ENCODE peak calls at places on chromosomes 5 and 9, in six cellular contexts. K is cardiac fibroblast; U is B cell; I is heart right ventricle; E is CD4-positive, alpha-beta T cell; F is DND-41. Z is an unnamed sample.

GRCh38 chr5:179322071-179323025 is 22.9 kb downstream of the ADAMTS2 start:
- DNase-seq in U (no peak), F (no peak), E (no peak), K (no peak), I (peak), Z (no peak)

GRCh38 chr5:169705322-169705721 is 68.2 kb downstream of the DOCK2 start:
- DNase-seq in U (peak), K (no peak), E (no peak), I (no peak), F (no peak), Z (no peak)

GRCh38 chr9:404229-404628 is 189.6 kb downstream of the DOCK8 start:
- DNase-seq in I (no peak), F (no peak), E (no peak), U (no peak), K (no peak), Z (no peak)

GRCh38 chr5:110784901-110785300 is 46.1 kb downstream of the SLC25A46 start:
- DNase-seq in U (no peak), E (no peak), I (no peak), F (no peak), K (peak), Z (no peak)

GRCh38 chr9:84668204-84669007 is 1.1 kb upstream of the NTRK2 start:
- DNase-seq in K (peak), I (peak), F (no peak), E (no peak), U (peak), Z (peak)

GRCh38 chr5:77630246-77631165 is 8.0 kb downstream of the OTP start:
- DNase-seq in E (peak), F (no peak), I (peak), U (peak), K (no peak), Z (no peak)

GRCh38 chr9:37453827-37454226 is 11.4 kb downstream of the ZBTB5 start:
- DNase-seq in E (no peak), U (no peak), F (no peak), I (no peak), K (no peak), Z (no peak)

GRCh38 chr9:76044420-76044819 is 153.9 kb downstream of the PCSK5 start:
- DNase-seq in K (peak), F (no peak), U (no peak), E (no peak), I (no peak), Z (no peak)

GRCh38 chr5:16666861-16667481 is 50.2 kb upstream of the RETREG1 start:
- DNase-seq in K (peak), U (peak), F (no peak), I (peak), E (peak), Z (no peak)

GRCh38 chr9:95218790-95219189 is 98.7 kb downstream of the FANCC start:
- DNase-seq in I (no peak), F (no peak), E (no peak), K (no peak), U (no peak), Z (no peak)

GRCh38 chr5:59067976-59068651 is 485.2 kb downstream of the RAB3C start:
- DNase-seq in K (peak), E (no peak), I (no peak), U (no peak), F (no peak), Z (no peak)

GRCh38 chr9:99859395-99859980 is 37.8 kb downstream of the NR4A3 start:
- DNase-seq in E (no peak), I (no peak), U (no peak), K (peak), F (no peak), Z (no peak)

GRCh38 chr5:171622010-171622409 is 163.6 kb upstream of the SMIM23 start:
- DNase-seq in F (no peak), U (no peak), E (no peak), I (no peak), K (no peak), Z (no peak)

GRCh38 chr9:96242829-96243228 is 59.1 kb downstream of the HSD17B3 start:
- DNase-seq in F (no peak), U (no peak), K (no peak), E (no peak), I (no peak), Z (no peak)

GRCh38 chr9:109228093-109228642 is 61.1 kb upstream of the FRRS1L start:
- DNase-seq in F (no peak), I (no peak), K (no peak), U (no peak), E (no peak), Z (no peak)

GRCh38 chr9:76650692-76651091 is 113.5 kb upstream of the PCA3 start:
- DNase-seq in K (no peak), I (no peak), E (no peak), U (no peak), F (peak), Z (no peak)

GRCh38 chr5:146441896-146442295 is 5.2 kb upstream of the TCERG1 start:
- DNase-seq in U (no peak), K (peak), E (no peak), F (no peak), I (no peak), Z (no peak)

GRCh38 chr5:134874831-134875655 is 872 bp downstream of the TXNDC15 start:
- DNase-seq in I (peak), F (peak), E (peak), U (peak), K (peak), Z (peak)

DNA sequence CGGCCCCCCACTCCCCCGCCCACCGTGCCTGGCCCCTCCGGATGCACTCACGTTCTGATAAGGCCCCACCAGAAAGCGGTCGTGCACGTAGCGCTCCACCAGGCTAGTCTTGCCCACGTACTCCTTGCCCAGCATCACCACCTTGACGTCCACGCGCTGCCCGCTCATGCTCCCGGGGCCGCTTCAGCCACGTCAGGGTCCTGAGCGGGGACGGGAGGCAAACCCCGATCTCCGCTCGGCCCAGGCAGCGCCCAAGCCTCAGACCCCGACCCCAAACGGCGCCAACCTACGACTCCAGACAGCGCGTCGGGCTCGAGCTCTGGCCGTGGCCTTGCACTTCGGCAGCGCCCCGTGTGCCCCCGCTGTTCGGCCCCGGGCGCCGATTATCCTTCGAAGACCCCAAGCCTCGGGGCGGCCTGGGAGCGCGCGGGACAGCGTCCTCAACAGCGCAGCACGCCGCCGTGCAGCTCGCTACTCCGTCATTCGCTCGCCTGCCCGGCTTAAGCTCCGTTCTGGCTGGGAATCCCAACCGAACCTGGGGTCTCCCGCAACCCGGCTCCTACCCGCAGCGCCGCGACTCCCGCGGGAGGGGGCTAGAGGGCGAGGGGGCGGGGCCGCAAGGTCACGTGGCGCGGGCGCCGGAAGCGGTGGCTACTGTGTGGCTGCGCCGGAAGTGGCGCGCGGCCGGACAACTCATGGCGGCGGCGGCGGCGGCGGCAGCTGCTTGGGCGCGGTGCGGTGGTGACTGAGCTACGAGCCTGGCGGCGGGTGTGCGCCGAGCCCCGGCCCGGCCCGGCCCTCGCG is at the start of the genes PRELID1 and RAB24:
- DNase-seq in F (peak), U (peak), K (peak), I (peak), E (peak), Z (peak)
- TF ChIP-seq CTCF in F (peak), U (peak), K (peak), I (peak), E (peak), Z (no peak)

DNA sequence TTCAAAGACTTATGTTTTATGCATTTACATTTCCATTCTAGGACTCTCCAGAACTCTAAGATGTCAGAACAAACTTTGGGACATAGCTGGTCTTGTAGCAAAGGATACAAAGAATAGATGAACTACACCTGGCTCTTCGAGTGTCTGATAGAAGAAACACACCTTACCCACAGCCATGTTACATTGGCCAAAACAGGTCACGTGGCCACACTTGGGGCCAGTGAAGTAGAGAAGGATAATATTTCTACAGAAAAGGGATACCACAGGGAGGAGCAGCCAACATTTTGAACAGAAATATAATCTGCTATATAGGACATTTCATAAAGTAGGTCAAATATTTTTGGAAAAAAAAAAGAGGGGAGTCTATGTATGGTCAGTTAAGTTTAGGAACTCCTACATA is 22.7 kb upstream of the LIFR start:
- DNase-seq in F (no peak), U (no peak), E (no peak), I (no peak), K (no peak), Z (no peak)
- TF ChIP-seq CTCF in F (no peak), U (no peak), E (no peak), I (no peak), K (no peak), Z (no peak)

DNA sequence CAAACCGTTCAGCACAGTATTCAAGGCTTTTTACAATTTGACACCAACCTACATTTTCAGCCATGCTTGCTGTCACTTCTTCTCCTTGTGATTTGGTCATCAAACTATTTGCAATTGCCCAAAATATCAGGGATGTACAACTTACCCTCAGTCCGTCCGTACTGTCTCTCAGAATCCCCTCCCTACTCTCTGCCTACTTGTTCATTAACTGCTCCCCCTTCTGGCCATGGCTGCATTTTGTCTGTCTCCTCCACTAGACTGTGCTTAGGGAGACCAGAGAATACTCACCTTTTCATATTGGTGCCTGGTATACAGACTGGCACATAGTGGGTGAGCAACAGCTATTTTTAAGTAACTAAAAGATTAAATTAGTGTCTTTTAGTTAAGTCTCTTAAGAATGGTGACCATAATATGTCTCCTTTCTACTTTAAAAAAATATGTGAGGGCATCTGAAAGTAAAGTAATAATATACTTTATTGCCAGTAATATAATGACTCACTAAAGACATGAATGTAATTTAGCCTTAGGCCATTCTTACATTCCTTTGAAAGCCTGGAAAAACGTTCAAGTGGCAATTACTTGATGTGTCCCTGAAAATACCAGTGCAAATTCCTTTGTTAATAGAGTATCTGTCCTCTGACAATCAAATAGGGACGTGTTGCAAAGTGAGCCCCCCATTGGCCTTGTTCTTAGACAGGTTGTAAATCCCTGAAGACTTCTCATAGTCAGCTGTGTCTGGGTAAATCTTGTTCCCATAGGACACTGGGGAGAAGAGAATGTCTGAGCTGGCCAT is 27.8 kb downstream of the PRLR start:
- DNase-seq in K (peak), I (no peak), U (peak), F (peak), E (no peak), Z (peak)
- TF ChIP-seq CTCF in K (peak), I (peak), U (peak), F (peak), E (peak), Z (peak)

GRCh38 chr9:27534658-27535209 is 5.1 kb upstream of the MOB3B start:
- DNase-seq in F (no peak), E (no peak), U (no peak), I (no peak), K (no peak), Z (no peak)

GRCh38 chr9:27537027-27537435 is 7.4 kb upstream of the MOB3B start:
- DNase-seq in I (no peak), K (no peak), E (no peak), F (no peak), U (no peak), Z (no peak)

GRCh38 chr9:27536168-27536567 is 6.6 kb upstream of the MOB3B start:
- DNase-seq in I (no peak), K (no peak), U (no peak), E (no peak), F (no peak), Z (no peak)

GRCh38 chr9:27534131-27534530 is 4.5 kb upstream of the MOB3B start:
- DNase-seq in F (no peak), I (no peak), U (no peak), E (no peak), K (no peak), Z (no peak)

DNA sequence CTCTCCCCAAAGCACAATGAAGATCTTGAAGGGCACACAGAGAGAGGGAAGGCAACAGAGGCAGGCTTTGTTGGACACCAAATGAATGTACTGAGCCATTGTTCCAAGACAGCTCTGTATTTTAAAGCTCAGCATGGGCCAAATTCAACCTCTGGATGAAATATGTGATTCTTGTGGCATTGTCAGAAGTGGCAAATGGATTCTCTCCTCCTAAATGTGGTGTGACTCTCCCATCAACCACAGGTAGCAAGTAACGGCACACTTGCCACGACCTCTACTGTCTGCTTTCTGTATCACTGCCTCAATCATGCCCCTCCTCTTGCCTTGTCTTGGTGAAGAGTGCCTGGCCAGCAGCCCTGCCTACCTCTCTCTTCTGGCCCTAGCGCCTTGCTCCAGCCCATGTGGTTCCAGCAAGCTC is 6.1 kb upstream of the MOB3B start:
- DNase-seq in U (peak), I (no peak), F (no peak), E (no peak), K (no peak), Z (no peak)
- TF ChIP-seq CTCF in U (peak), I (no peak), F (no peak), E (no peak), K (peak), Z (no peak)

DNA sequence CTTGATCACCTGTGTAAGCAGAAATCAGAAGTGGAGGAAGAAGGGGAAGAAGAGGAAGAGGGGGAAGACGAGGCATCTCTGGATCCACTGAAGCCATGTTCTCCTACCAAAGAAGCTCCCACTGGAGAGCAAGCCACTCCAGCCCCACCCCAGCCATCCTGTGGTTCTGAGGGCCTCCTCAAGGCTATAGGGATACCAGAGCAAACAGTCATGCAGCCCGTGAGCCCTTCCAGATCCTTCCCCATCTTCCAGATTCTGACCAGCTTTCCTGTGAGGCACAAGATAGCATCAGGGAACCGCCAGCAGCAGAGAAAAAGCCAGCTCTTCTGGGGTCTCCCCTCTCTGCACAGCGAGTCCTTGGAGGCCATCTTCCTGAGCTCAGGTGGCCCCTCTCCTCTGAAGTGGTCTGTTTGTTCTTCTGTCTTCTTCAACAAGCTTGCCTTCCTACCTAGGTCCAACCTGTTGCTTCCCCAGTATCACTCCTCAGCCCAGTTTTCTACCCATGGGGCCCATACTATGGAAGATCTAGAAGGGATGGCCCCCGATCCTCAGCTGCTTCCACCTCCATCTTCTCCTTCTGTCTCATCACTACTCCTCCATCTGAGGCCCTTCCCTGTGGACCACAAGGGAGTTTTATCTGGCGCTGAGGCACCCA is 29.4 kb downstream of the VCP start:
- DNase-seq in I (no peak), E (no peak), U (no peak), F (no peak), K (no peak), Z (no peak)
- TF ChIP-seq CTCF in I (no peak), E (no peak), U (no peak), F (no peak), K (no peak), Z (no peak)

DNA sequence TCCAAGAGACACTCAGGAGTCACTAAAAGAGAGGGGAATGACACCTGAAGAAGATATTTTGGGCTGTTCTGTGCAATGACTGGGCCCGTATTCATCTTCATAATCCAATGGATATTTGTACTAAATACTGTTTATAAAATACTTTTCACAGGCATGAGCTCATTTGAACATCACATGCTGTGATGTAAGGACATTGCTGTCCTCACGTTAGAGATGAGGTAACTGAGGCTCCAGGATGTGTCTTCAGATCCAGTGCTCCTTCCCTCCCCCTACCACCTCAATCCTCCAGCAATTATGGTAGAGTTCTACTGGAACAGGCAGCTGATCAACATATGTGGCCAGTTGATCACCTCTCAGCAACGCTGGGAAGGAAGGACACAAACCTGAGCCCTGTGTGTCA is 139.4 kb upstream of the OSMR start:
- DNase-seq in K (no peak), I (no peak), F (no peak), E (no peak), U (no peak), Z (no peak)
- TF ChIP-seq CTCF in K (no peak), I (no peak), F (no peak), E (no peak), U (no peak), Z (no peak)

DNA sequence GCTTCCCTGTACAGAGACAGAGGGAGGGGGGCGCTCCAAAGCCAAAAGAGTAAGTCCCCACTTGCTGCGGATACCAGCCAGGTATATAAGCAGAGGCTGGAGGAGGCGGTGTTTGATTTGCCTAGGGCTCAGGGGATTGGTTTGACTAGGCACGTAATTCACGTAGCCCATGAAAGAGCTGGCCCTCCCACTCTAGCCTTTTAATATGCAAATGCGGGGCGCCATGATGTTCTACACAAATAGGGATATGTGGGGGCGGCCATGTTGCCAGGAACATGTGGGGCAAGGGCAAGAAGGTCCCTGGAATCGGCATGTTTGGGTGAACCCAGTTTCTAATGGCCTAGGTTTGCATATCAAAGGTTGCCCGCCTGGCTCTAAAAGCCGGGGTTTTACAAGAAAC is 3.3 kb upstream of the PRLR start:
- DNase-seq in K (no peak), E (no peak), U (no peak), I (no peak), F (no peak), Z (no peak)
- TF ChIP-seq CTCF in K (no peak), E (no peak), U (no peak), I (no peak), F (no peak), Z (no peak)

GRCh38 chr5:123557907-123558306 is 45.9 kb downstream of the CSNK1G3 start:
- DNase-seq in E (no peak), I (no peak), K (no peak), U (no peak), F (no peak), Z (no peak)
- TF ChIP-seq CTCF in E (no peak), I (no peak), K (no peak), U (no peak), F (no peak), Z (no peak)

DNA sequence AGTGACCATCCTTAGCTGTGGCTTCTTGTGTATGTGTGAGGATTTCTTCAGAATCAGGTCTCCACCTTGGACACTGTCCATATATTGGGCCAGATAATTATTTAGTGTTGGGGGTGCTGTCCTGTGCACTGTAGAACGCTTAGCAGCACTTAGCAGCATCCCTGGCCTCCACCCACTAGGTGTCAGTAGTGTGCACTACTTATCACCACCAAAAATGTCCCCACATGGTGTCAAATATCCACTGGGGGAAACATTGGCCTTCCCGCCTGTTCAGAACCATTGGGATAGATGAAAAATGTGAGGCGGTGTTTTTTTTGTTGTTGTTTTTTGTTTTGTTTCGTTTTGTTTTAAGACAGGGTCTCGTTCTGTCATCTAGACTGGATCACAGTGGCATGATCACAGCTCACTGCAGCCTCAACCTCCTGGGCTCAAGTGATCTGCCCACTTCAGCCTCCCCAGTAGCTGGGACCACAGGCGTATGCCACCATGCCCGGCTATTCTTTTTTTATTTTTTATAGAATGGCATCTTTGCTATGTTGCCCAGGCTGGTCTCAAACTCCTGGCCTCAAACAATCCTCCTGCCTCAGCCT is 67.7 kb downstream of the TENT4A start:
- DNase-seq in E (no peak), K (peak), I (no peak), F (peak), U (no peak), Z (no peak)
- TF ChIP-seq CTCF in E (peak), K (peak), I (peak), F (peak), U (peak), Z (no peak)

GRCh38 chr9:82188817-82189216 is 200.2 kb downstream of the SPATA31D1 start:
- DNase-seq in E (no peak), F (no peak), K (no peak), I (no peak), U (no peak), Z (no peak)
- TF ChIP-seq CTCF in E (no peak), F (no peak), K (no peak), I (no peak), U (no peak), Z (no peak)

Z was measured in lung.